ENCODE peak calls at places on chromosome 21, in six cellular contexts. Q is D721Med, Z is A549, D is uterus, N is lower lobe of right lung, A is neural progenitor cell. B is an unnamed sample.

GRCh38 chr21:37278199-37278598 is 11.1 kb upstream of the VPS26C start:
- DNase-seq in Q (no peak), Z (no peak), D (no peak), N (no peak), A (no peak), B (no peak)

GRCh38 chr21:45839274-45839673 is 142.3 kb upstream of the COL6A1 start:
- DNase-seq in Q (no peak), Z (no peak), D (no peak), N (no peak), A (no peak), B (no peak)

GRCh38 chr21:35565204-35565611 is 495.1 kb downstream of the SETD4 start:
- DNase-seq in Q (no peak), Z (no peak), D (no peak), N (no peak), A (no peak), B (no peak)

GRCh38 chr21:45819478-45820170 is 161.9 kb upstream of the COL6A1 start:
- DNase-seq in Q (no peak), Z (no peak), D (no peak), N (no peak), A (no peak), B (peak)

GRCh38 chr21:45855248-45855801 is 126.2 kb upstream of the COL6A1 start:
- DNase-seq in Q (no peak), Z (no peak), D (no peak), N (no peak), A (no peak), B (no peak)

GRCh38 chr21:30097791-30098190 is 68.8 kb downstream of the CLDN17 start:
- DNase-seq in Q (no peak), Z (no peak), D (no peak), N (no peak), A (no peak), B (no peak)

GRCh38 chr21:45128613-45129226 is 54.3 kb downstream of the ADARB1 start:
- DNase-seq in Q (peak), Z (peak), D (peak), N (peak), A (peak), B (peak)

GRCh38 chr21:31366825-31367224 is 22.8 kb upstream of the TIAM1 start:
- DNase-seq in Q (no peak), Z (no peak), D (no peak), N (no peak), A (no peak), B (no peak)

GRCh38 chr21:39386899-39387298 is 38.0 kb upstream of the HMGN1 start:
- DNase-seq in Q (no peak), Z (no peak), D (no peak), N (no peak), A (no peak), B (no peak)

GRCh38 chr21:39388038-39388810 is 39.3 kb upstream of the HMGN1 start:
- DNase-seq in Q (peak), Z (peak), D (peak), N (peak), A (peak), B (peak)

GRCh38 chr21:39390212-39390765 is 41.4 kb upstream of the HMGN1 start:
- DNase-seq in Q (no peak), Z (no peak), D (no peak), N (no peak), A (no peak), B (no peak)

GRCh38 chr21:39387461-39388037 is 38.7 kb upstream of the HMGN1 start:
- DNase-seq in Q (peak), Z (peak), D (peak), N (peak), A (peak), B (peak)

DNA sequence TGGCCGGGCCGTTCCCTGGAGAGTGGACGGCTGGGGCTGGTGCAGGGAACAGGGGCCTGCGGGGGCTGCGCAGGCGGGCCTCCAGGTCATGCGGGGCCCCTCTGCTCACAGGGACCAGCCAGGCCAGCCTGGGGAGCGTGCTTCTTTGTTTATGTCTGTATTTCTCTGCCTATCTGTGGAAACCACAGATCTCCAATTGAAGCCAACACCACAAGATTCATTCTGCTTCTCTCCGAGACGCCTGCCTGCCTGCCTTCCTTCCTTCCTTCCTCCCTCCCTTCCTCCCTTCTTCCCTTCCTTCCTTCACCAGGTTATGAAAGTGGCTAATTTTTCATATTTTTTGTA is 39.9 kb upstream of the HMGN1 start:
- DNase-seq in Q (no peak), Z (no peak), D (no peak), N (no peak), A (no peak), B (no peak)
- TF ChIP-seq CTCF in Q (no peak), Z (no peak), D (no peak), N (no peak), A (no peak), B (no peak)

DNA sequence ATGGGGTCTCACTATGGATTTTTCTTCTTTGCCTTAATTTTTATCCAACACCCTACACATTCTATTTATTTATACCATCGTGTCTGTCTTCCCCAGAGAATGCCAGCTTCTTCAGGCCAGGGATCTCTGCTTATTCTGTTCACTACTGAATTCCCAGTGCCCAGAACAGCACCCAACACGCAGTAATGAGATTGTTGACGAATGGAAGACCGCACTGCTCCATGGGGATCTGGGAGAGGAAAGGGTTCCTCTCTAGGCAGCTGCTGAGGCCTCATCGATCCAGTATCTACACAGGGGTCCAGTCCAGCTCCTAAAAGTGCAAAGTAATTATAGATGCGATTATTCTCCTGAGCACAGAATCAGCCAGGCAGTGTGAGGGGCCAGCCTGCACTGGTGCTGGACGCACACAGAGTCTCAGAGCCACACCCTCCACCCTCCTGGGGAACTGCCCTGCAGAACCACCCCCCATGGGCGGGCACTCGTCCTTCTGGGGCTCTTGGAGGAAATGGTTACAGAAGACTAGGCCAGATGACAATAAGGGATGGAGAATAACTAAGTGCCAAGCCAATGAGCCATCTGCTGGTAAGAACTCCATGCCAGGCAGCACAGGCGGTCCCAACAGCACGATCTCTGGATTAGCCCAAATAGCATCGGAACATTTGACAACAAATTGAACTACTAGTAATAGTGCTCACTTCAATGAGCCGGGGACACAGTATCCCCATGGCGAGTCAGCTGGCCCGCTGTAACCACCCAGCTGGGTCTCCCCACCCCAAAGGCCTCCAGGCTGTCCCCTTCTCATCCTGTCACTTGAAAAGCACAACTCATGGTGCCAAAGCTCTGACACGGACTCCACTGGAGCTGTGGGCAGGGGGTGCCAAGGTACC is 1.7 kb upstream of the PDE9A start:
- DNase-seq in Q (no peak), Z (no peak), D (no peak), N (peak), A (no peak), B (no peak)
- TF ChIP-seq CTCF in Q (no peak), Z (no peak), D (no peak), N (no peak), A (no peak), B (no peak)

GRCh38 chr21:42655797-42656770 is 2.7 kb downstream of the PDE9A start:
- DNase-seq in Q (no peak), Z (no peak), D (no peak), N (no peak), A (peak), B (no peak)

GRCh38 chr21:42652527-42653491 is 612 bp upstream of the PDE9A start:
- DNase-seq in Q (peak), Z (peak), D (peak), N (peak), A (peak), B (peak)

GRCh38 chr21:42653492-42654061 is at the start of gene PDE9A:
- DNase-seq in Q (peak), Z (peak), D (peak), N (peak), A (peak), B (no peak)

GRCh38 chr21:42654913-42655796 is 1.7 kb downstream of the PDE9A start:
- DNase-seq in Q (no peak), Z (no peak), D (no peak), N (no peak), A (no peak), B (no peak)

DNA sequence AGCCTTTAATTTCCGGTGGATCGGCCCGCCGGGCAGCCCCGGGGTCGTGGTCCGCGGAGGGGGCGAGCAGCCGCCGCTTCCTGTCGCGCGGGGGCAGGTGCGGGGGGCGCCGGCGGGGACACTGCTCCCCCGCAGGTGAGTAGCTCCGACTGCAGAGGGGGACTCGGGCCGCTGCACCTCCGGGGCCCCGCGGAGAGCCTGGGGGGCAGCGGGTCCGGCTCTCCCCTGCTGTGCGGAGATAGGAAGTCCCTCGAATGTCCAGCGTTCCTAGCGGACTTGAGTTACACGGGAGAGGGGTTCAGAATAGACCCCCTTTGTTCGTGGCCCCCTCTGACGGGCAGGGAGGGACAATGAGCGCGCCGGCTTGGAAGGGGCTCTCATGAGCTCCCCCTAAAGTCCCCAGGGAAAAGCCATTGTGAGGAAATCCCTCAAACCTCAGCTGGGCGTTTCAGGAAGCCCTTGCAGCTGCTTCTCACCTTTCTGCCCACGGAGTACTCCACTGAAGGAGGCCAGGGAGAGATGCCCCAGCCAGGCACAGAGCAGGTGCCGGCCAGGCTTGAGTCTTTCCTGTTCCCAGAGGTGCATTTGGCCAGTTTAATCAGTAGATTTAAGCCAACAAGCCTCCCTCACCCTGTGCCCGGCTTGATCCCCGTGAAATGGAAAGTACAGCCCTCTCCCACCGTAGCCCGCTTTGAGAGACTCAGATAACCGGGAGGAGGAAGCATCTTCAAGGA is 925 bp downstream of the PDE9A start:
- DNase-seq in Q (peak), Z (peak), D (no peak), N (peak), A (peak), B (no peak)
- TF ChIP-seq CTCF in Q (peak), Z (no peak), D (no peak), N (no peak), A (peak), B (no peak)

GRCh38 chr21:34039678-34040382 is 33.5 kb upstream of the MRPS6 start:
- DNase-seq in Q (no peak), Z (no peak), D (no peak), N (no peak), A (peak), B (no peak)
- TF ChIP-seq CTCF in Q (no peak), Z (no peak), D (no peak), N (no peak), A (peak), B (no peak)

B was measured in osteocyte.